ENCODE peak calls at places on chromosomes 5 and 9, in eight cellular contexts. K is HepG2, V is OCI-LY7, G is H9, N is IMR-90, E is osteoblast, I is K562, P is fibroblast of lung. F is an unnamed sample. For H4K20me1, the result is how much of the 10 kb centered on the place peaks cover.

GRCh38 chr5:113719549-113719948 is 206.1 kb downstream of the YTHDC2 start:
- DNase-seq in I (no peak), G (no peak), P (no peak), N (no peak), E (no peak), V (no peak), K (no peak), F (no peak)

GRCh38 chr5:174688441-174689354 is 35.7 kb upstream of the MSX2 start:
- DNase-seq in P (no peak), N (no peak), I (no peak), K (no peak), G (peak), V (no peak), E (peak), F (no peak)

GRCh38 chr9:89576404-89576824 is 28.4 kb upstream of the GADD45G start:
- DNase-seq in N (peak), P (peak), G (no peak), E (no peak), V (peak), K (peak), I (no peak), F (peak)

GRCh38 chr9:78213696-78214095 is 22.2 kb upstream of the CEP78 start:
- DNase-seq in I (no peak), K (peak), G (no peak), E (no peak), V (peak), N (no peak), P (peak), F (no peak)

GRCh38 chr5:40679998-40680681 is 425 bp downstream of the PTGER4 start:
- DNase-seq in K (no peak), V (no peak), P (no peak), N (no peak), E (no peak), I (no peak), G (peak), F (no peak)

GRCh38 chr9:125861405-125862063 is 114.4 kb downstream of the PBX3 start:
- DNase-seq in G (no peak), K (no peak), I (no peak), N (peak), V (no peak), E (no peak), P (no peak), F (no peak)

GRCh38 chr9:29830815-29831214 is 2257.5 kb upstream of the C9orf72 start:
- DNase-seq in N (no peak), P (no peak), K (peak), G (peak), I (no peak), E (no peak), V (no peak), F (peak)

GRCh38 chr9:33106827-33107621 is 30.6 kb upstream of the SMU1 start:
- DNase-seq in P (peak), K (no peak), N (peak), E (peak), I (peak), V (no peak), G (peak), F (no peak)

GRCh38 chr9:84937086-84937670 is 267.6 kb downstream of the NTRK2 start:
- DNase-seq in G (peak), K (no peak), I (no peak), P (no peak), N (no peak), V (no peak), E (no peak), F (no peak)

GRCh38 chr9:84928419-84928818 is 258.9 kb downstream of the NTRK2 start:
- DNase-seq in P (no peak), N (no peak), I (no peak), G (no peak), V (no peak), E (no peak), K (no peak), F (no peak)

GRCh38 chr9:84935528-84936117 is 266.1 kb downstream of the NTRK2 start:
- DNase-seq in G (no peak), E (no peak), P (no peak), I (no peak), K (no peak), V (no peak), N (no peak), F (no peak)

GRCh38 chr9:84929068-84929467 is 259.5 kb downstream of the NTRK2 start:
- DNase-seq in K (no peak), P (no peak), E (no peak), I (no peak), V (no peak), N (no peak), G (no peak), F (no peak)

GRCh38 chr9:84932915-84933527 is 263.5 kb downstream of the NTRK2 start:
- DNase-seq in N (no peak), E (no peak), V (no peak), P (no peak), K (no peak), I (no peak), G (peak), F (no peak)
- TF ChIP-seq CTCF in N (no peak), E (peak), V (no peak), P (no peak), K (peak), I (no peak), G (peak), F (no peak)

DNA sequence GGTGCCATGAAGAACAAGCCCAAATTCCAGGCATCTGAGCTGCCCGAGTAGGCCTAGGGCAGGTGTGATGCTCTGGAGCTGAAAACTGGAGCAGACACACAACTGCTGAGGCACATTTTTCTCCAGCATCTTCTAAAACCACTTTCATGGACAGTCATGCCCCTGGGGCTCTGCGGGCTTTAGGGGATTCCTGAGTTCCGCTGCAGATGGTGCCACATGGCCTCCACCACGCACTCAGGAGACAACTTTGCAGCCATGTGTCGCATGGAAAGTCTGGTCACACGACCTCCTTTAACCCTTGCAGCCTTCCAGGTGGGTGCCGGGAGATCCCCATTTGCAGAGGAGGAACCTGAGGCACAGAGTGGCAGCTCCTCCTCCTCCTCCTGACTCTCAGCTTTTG is 112.8 kb upstream of the SARDH start:
- DNase-seq in E (no peak), I (no peak), V (no peak), P (no peak), N (no peak), G (no peak), K (no peak), F (no peak)
- H4K20me1 ChIP-seq in E (under half), I (under half), V (under half), P (under half), N (under half), G (under half), K (under half), F (under half)

GRCh38 chr9:34628656-34629491 is at the start of gene ARID3C:
- DNase-seq in G (peak), K (no peak), V (no peak), N (no peak), I (peak), E (peak), P (no peak), F (no peak)
- TF ChIP-seq CTCF in G (no peak), K (no peak), V (no peak), N (no peak), I (peak), E (no peak), P (no peak), F (no peak)

DNA sequence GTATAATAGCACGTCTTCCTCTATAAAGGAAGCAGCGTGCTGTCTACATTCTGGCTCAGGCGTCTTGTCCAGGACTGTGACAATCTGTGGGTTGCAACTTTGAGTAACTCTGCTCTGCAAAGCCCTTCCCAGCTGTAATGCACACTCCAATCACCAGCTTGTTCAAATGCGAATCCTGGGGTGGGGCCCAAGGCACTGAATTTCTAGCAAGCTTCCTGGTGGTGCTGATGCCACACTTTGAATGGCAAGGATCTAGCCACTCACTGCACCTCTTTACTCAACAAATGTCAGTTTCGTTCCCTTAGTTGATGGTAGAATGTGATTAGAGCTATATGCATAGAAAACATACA is 174.0 kb downstream of the DAB2IP start:
- DNase-seq in P (no peak), E (no peak), I (no peak), G (no peak), V (no peak), N (no peak), K (no peak), F (no peak)
- H4K20me1 ChIP-seq in P (under half), E (under half), I (under half), G (under half), V (under half), N (under half), K (under half), F (under half)

GRCh38 chr9:114592356-114592755 is 4.8 kb downstream of the ATP6V1G1 start:
- DNase-seq in N (peak), V (peak), I (no peak), P (no peak), K (no peak), E (peak), G (no peak), F (no peak)
- TF ChIP-seq CTCF in N (peak), V (peak), I (no peak), P (peak), K (no peak), E (peak), G (peak), F (no peak)

GRCh38 chr9:124015091-124015660 is 3.6 kb downstream of the LHX2 start:
- DNase-seq in P (no peak), I (no peak), K (no peak), N (no peak), V (no peak), E (peak), G (peak), F (no peak)

GRCh38 chr9:124013263-124014211 is 2.0 kb downstream of the LHX2 start:
- DNase-seq in N (no peak), G (peak), P (no peak), I (no peak), K (no peak), E (peak), V (no peak), F (no peak)

GRCh38 chr9:124015661-124016131 is 4.1 kb downstream of the LHX2 start:
- DNase-seq in P (no peak), I (no peak), E (peak), V (no peak), G (no peak), K (no peak), N (no peak), F (no peak)

GRCh38 chr9:124012368-124013262 is 1.0 kb downstream of the LHX2 start:
- DNase-seq in I (no peak), E (peak), P (no peak), V (no peak), G (peak), N (no peak), K (no peak), F (no peak)

GRCh38 chr9:124014355-124015026 is 2.9 kb downstream of the LHX2 start:
- DNase-seq in I (no peak), V (no peak), E (peak), G (no peak), P (no peak), K (no peak), N (no peak), F (no peak)
- H4K20me1 ChIP-seq in I (under half), V (under half), E (under half), G (under half), P (under half), K (under half), N (under half), F (under half)

DNA sequence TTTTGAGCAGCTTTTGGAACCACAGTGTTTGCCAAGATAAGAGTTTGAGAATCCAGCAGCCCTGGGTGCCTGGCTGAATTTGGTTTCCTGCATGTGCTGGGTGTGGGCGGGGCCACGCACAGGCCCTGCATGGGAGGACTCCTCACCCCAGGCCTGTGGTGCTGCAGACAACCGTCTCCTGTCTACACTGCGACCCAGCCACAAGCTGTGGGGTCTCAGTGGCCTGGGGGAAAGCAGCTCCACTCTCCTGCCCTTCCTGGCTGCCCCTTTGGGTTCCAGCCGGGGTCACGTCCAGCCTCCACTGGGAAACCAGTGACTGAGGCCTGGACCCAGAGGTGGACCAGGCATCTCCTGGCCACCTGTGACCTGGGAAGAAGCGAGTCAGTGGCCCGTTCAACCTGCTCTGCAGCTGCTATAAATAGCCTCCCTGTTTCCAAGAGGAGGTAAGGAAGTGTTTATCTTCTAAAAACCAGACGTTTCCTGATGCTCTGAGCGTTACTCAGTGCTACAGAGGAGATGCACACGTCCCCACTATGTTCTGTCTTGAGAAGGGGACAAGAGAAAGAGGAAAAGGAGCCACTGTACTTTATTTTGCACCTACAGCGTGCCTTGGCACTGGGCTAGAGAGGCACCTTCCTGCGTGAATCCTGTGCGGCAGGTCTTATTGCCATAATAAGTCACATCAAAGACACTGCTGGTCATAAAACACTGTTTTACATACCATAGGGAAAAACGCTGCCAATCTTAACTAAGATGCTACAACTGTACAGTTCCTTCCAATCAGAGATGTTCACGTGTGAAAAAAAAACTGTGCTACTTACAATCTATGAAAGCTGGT is 47.9 kb downstream of the NEURL1B start:
- DNase-seq in E (peak), P (no peak), K (no peak), G (no peak), V (peak), I (no peak), N (peak), F (no peak)
- TF ChIP-seq CTCF in E (no peak), P (no peak), K (no peak), G (no peak), V (no peak), I (no peak), N (no peak), F (no peak)

GRCh38 chr5:157283434-157283833 is 17.5 kb downstream of the CYFIP2 start:
- DNase-seq in V (peak), I (no peak), P (no peak), E (no peak), K (no peak), G (no peak), N (no peak), F (no peak)
- H4K20me1 ChIP-seq in V (under half), I (under half), P (under half), E (under half), K (under half), G (under half), N (under half), F (under half)

GRCh38 chr9:15510789-15511575 is at the start of gene PSIP1:
- DNase-seq in I (peak), G (peak), K (peak), P (peak), V (peak), E (peak), N (peak), F (peak)
- TF ChIP-seq CTCF in I (no peak), G (no peak), K (no peak), P (no peak), V (peak), E (no peak), N (no peak), F (no peak)